ENCODE peak calls at places on chromosomes 3 and 15, in ten cellular contexts. Y, J, D, G, T, B, Z, W, V and U are unnamed samples.

GRCh38 chr3:124636863-124637296 is 93.4 kb upstream of the UMPS start:
- DNase-seq in Y (no peak), J (no peak), D (no peak), G (peak; percentile 67), T (peak; percentile 97), B (no peak), Z (no peak), W (no peak), V (no peak), U (no peak)

GRCh38 chr3:137469263-137469662 is 294.9 kb upstream of the SOX14 start:
- DNase-seq in Y (no peak), J (no peak), D (no peak), G (no peak), T (no peak), B (no peak), Z (no peak), W (no peak), V (no peak), U (no peak)

GRCh38 chr15:98003976-98004375 is 43.5 kb downstream of the ARRDC4 start:
- DNase-seq in Y (no peak), J (no peak), D (no peak), G (no peak), T (no peak), B (no peak), Z (no peak), W (no peak), V (no peak), U (no peak)

GRCh38 chr3:98600412-98601095 is 7.1 kb upstream of the CPOX start:
- DNase-seq in Y (no peak), J (no peak), D (no peak), G (no peak), T (no peak), B (no peak), Z (no peak), W (no peak), V (no peak), U (no peak)

GRCh38 chr3:184316792-184317191 is 2.4 kb downstream of the EIF4G1 start:
- DNase-seq in Y (no peak), J (peak; percentile 7), D (no peak), G (no peak), T (no peak), B (no peak), Z (no peak), W (no peak), V (no peak), U (no peak)

GRCh38 chr15:40976819-40977218 is 23.5 kb downstream of the CHAC1 start:
- DNase-seq in Y (no peak), J (no peak), D (no peak), G (no peak), T (no peak), B (no peak), Z (no peak), W (peak; percentile 21), V (no peak), U (no peak)

GRCh38 chr3:183515968-183516851 is 39.3 kb downstream of the KLHL6 start:
- DNase-seq in Y (no peak), J (no peak), D (no peak), G (peak; percentile 34), T (peak; percentile 28), B (no peak), Z (no peak), W (no peak), V (no peak), U (no peak)

GRCh38 chr15:91861223-91861622 is 7.7 kb downstream of the SLCO3A1 start:
- DNase-seq in Y (no peak), J (no peak), D (no peak), G (no peak), T (no peak), B (no peak), Z (no peak), W (no peak), V (no peak), U (no peak)

GRCh38 chr3:67389176-67389575 is 265.2 kb downstream of the SUCLG2 start:
- DNase-seq in Y (no peak), J (no peak), D (no peak), G (no peak), T (no peak), B (no peak), Z (no peak), W (no peak), V (no peak), U (no peak)

GRCh38 chr15:73597036-73597638 is 36.1 kb downstream of the NPTN start:
- DNase-seq in Y (no peak), J (no peak), D (no peak), G (no peak), T (no peak), B (no peak), Z (no peak), W (no peak), V (no peak), U (no peak)

GRCh38 chr3:179967622-179968021 is 69.1 kb downstream of the PEX5L start:
- DNase-seq in Y (no peak), J (no peak), D (peak; percentile 0), G (no peak), T (no peak), B (no peak), Z (peak; percentile 30), W (no peak), V (no peak), U (no peak)

GRCh38 chr3:105746226-105746996 is 122.4 kb downstream of the CBLB start:
- DNase-seq in Y (no peak), J (no peak), D (no peak), G (peak; percentile 18), T (peak; percentile 81), B (no peak), Z (peak; percentile 9), W (no peak), V (no peak), U (no peak)

GRCh38 chr15:93244691-93245615 is 155.9 kb upstream of the RGMA start:
- DNase-seq in Y (no peak), J (no peak), D (no peak), G (no peak), T (no peak), B (peak; percentile 47), Z (no peak), W (no peak), V (no peak), U (no peak)

GRCh38 chr3:10549617-10550228 is 44.3 kb upstream of the ATP2B2 start:
- DNase-seq in Y (no peak), J (no peak), D (no peak), G (no peak), T (no peak), B (no peak), Z (no peak), W (peak; percentile 20), V (no peak), U (no peak)

GRCh38 chr3:186342197-186342596 is 19.8 kb downstream of the DGKG start:
- DNase-seq in Y (no peak), J (no peak), D (no peak), G (peak; percentile 11), T (no peak), B (no peak), Z (no peak), W (no peak), V (no peak), U (no peak)
- H3K4me1 ChIP-seq in Y (peaks cover 2% of the 10 kb centered on the region), J (no peaks in the 10 kb centered on the region), D (no peaks in the 10 kb centered on the region), G (no peaks in the 10 kb centered on the region), T (no peaks in the 10 kb centered on the region), B (no peaks in the 10 kb centered on the region), Z (no peaks in the 10 kb centered on the region), W (no peaks in the 10 kb centered on the region), V (peaks cover 12% of the 10 kb centered on the region), U (no peaks in the 10 kb centered on the region)

GRCh38 chr3:71355862-71356261 is 227.7 kb downstream of the FOXP1 start:
- DNase-seq in Y (no peak), J (no peak), D (no peak), G (no peak), T (no peak), B (no peak), Z (no peak), W (no peak), V (no peak), U (no peak)
- H3K4me1 ChIP-seq in Y (no peaks in the 10 kb centered on the region), J (no peaks in the 10 kb centered on the region), D (no peaks in the 10 kb centered on the region), G (no peaks in the 10 kb centered on the region), T (no peaks in the 10 kb centered on the region), B (no peaks in the 10 kb centered on the region), Z (no peaks in the 10 kb centered on the region), W (peaks cover 11% of the 10 kb centered on the region), V (peaks cover 8% of the 10 kb centered on the region), U (peaks cover 1% of the 10 kb centered on the region)

DNA sequence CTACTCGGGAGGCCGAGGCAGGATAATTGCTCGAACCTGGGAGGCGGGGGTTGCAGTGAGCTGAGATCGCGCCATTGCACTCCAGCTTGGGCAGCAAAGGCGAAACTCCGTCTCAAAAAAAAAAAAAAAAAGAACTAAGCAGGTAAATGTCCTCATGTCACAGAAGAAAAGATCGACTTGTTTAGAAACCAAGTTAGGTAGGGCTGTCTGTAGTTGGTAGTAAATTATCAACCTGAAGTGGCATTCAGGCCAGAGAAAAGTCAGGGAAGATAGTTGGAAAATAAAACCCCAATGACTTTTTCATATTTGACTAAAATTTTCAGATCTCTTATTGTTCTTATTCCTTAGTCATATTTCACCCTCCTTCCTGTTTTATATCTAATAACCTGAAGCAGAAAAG is 55.4 kb downstream of the ZNF609 start:
- DNase-seq in Y (no peak), J (no peak), D (no peak), G (no peak), T (no peak), B (no peak), Z (no peak), W (no peak), V (no peak), U (no peak)
- H3K4me1 ChIP-seq in Y (peaks cover 14% of the 10 kb centered on the region), J (no peaks in the 10 kb centered on the region), D (peaks cover 2% of the 10 kb centered on the region), G (no peaks in the 10 kb centered on the region), T (no peaks in the 10 kb centered on the region), B (peaks cover 12% of the 10 kb centered on the region), Z (peaks cover 2% of the 10 kb centered on the region), W (peaks cover 22% of the 10 kb centered on the region), V (peaks cover 10% of the 10 kb centered on the region), U (peaks cover 3% of the 10 kb centered on the region)

GRCh38 chr3:59935025-59935424 is 885.2 kb upstream of the CFAP20DC start:
- DNase-seq in Y (no peak), J (no peak), D (no peak), G (no peak), T (no peak), B (no peak), Z (no peak), W (no peak), V (no peak), U (no peak)

GRCh38 chr3:59938857-59939256 is 889.0 kb upstream of the CFAP20DC start:
- DNase-seq in Y (no peak), J (no peak), D (no peak), G (no peak), T (no peak), B (no peak), Z (no peak), W (no peak), V (no peak), U (no peak)

GRCh38 chr3:59937206-59937605 is 887.4 kb upstream of the CFAP20DC start:
- DNase-seq in Y (no peak), J (no peak), D (no peak), G (no peak), T (no peak), B (no peak), Z (peak; percentile 18), W (no peak), V (no peak), U (no peak)

GRCh38 chr3:59939826-59940426 is 890.1 kb upstream of the CFAP20DC start:
- DNase-seq in Y (no peak), J (no peak), D (no peak), G (no peak), T (no peak), B (no peak), Z (no peak), W (no peak), V (no peak), U (no peak)

DNA sequence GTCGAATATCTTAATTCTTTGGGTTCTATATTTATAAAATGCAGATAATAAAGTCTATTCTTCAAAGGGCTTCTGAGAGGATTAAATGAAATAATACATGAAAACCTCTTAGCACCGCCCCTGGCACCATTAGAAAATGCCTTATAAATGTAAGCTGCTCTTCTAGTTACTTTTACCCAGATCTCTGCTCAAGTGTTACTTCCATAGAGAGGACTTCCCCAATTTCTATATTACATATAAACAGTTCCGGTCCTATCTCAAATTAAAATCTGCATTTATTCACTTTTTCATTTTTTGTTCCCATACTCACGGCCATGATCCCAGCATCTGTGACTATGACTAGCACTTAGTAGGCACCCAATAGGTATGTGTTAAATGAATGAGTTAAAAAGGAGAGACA is 890.9 kb upstream of the CFAP20DC start:
- DNase-seq in Y (no peak), J (no peak), D (no peak), G (no peak), T (no peak), B (no peak), Z (no peak), W (no peak), V (no peak), U (no peak)
- H3K4me1 ChIP-seq in Y (peaks cover 5% of the 10 kb centered on the region), J (no peaks in the 10 kb centered on the region), D (no peaks in the 10 kb centered on the region), G (no peaks in the 10 kb centered on the region), T (no peaks in the 10 kb centered on the region), B (no peaks in the 10 kb centered on the region), Z (no peaks in the 10 kb centered on the region), W (no peaks in the 10 kb centered on the region), V (no peaks in the 10 kb centered on the region), U (no peaks in the 10 kb centered on the region)